ENCODE peak calls at places on chromosomes 3 and 15, in four cellular contexts. A, I, N and Q are unnamed samples.

GRCh38 chr3:184423567-184423966 is 43.7 kb downstream of the CHRD start:
- DNase-seq in A (no peak), I (no peak), N (no peak), Q (no peak)

GRCh38 chr15:31457161-31457560 is 130.5 kb downstream of the KLF13 start:
- DNase-seq in A (no peak), I (no peak), N (no peak), Q (no peak)

GRCh38 chr3:117297070-117297469 is 587.5 kb downstream of the TUSC7 start:
- DNase-seq in A (no peak), I (no peak), N (no peak), Q (no peak)

GRCh38 chr3:130900959-130901358 is 7.1 kb downstream of the ATP2C1 start:
- DNase-seq in A (peak), I (no peak), N (no peak), Q (no peak)

GRCh38 chr3:69354948-69355347 is 30.9 kb downstream of the FRMD4B start:
- DNase-seq in A (no peak), I (no peak), N (no peak), Q (no peak)

GRCh38 chr15:68014219-68014618 is 39.9 kb upstream of the PIAS1 start:
- DNase-seq in A (no peak), I (no peak), N (no peak), Q (no peak)

GRCh38 chr3:126057936-126058335 is 26.0 kb downstream of the SLC41A3 start:
- DNase-seq in A (no peak), I (no peak), N (no peak), Q (no peak)

GRCh38 chr3:541328-541727 is 344.8 kb downstream of the CHL1 start:
- DNase-seq in A (no peak), I (no peak), N (no peak), Q (no peak)

GRCh38 chr3:5607581-5607980 is 420.1 kb downstream of the EDEM1 start:
- DNase-seq in A (no peak), I (no peak), N (no peak), Q (no peak)

GRCh38 chr3:49172616-49173041 is 1.2 kb downstream of the KLHDC8B start:
- DNase-seq in A (no peak), I (no peak), N (no peak), Q (no peak)

GRCh38 chr15:31108836-31109235 is 7.3 kb upstream of the TRPM1 start:
- DNase-seq in A (no peak), I (no peak), N (no peak), Q (no peak)

GRCh38 chr15:69044899-69045298 is 30.4 kb downstream of the NOX5 start:
- DNase-seq in A (no peak), I (no peak), N (no peak), Q (no peak)

GRCh38 chr15:41908681-41909461 is 15.0 kb upstream of the SPTBN5 start:
- DNase-seq in A (no peak), I (no peak), N (no peak), Q (no peak)

GRCh38 chr3:16828815-16829214 is 55.9 kb upstream of the PLCL2 start:
- DNase-seq in A (no peak), I (peak), N (no peak), Q (peak)

GRCh38 chr3:171049831-171050444 is 23.4 kb upstream of the SLC2A2 start:
- DNase-seq in A (peak), I (peak), N (peak), Q (peak)

GRCh38 chr3:188403404-188403803 is 249.4 kb downstream of the LPP start:
- DNase-seq in A (no peak), I (no peak), N (no peak), Q (no peak)

GRCh38 chr3:188402229-188402628 is 248.3 kb downstream of the LPP start:
- DNase-seq in A (no peak), I (no peak), N (no peak), Q (no peak)

GRCh38 chr3:188401244-188401604 is 247.3 kb downstream of the LPP start:
- DNase-seq in A (peak), I (no peak), N (no peak), Q (no peak)

GRCh38 chr3:188397766-188398705 is 244.1 kb downstream of the LPP start:
- DNase-seq in A (no peak), I (no peak), N (no peak), Q (no peak)

GRCh38 chr3:188400494-188401243 is 246.7 kb downstream of the LPP start:
- DNase-seq in A (no peak), I (no peak), N (peak), Q (no peak)
- TF ChIP-seq FOXM1 in A (no peak), I (no peak), N (no peak), Q (no peak)

GRCh38 chr3:172846706-172847105 is 96.2 kb downstream of the ECT2 start:
- DNase-seq in A (no peak), I (peak), N (no peak), Q (no peak)
- TF ChIP-seq FOXK2 in A (no peak), I (no peak), N (no peak), Q (no peak)

GRCh38 chr15:48782911-48783310 is 28.0 kb downstream of the CEP152 start:
- DNase-seq in A (no peak), I (no peak), N (no peak), Q (no peak)
- TF ChIP-seq BHLHE40 in A (no peak), I (no peak), N (no peak), Q (no peak)

DNA sequence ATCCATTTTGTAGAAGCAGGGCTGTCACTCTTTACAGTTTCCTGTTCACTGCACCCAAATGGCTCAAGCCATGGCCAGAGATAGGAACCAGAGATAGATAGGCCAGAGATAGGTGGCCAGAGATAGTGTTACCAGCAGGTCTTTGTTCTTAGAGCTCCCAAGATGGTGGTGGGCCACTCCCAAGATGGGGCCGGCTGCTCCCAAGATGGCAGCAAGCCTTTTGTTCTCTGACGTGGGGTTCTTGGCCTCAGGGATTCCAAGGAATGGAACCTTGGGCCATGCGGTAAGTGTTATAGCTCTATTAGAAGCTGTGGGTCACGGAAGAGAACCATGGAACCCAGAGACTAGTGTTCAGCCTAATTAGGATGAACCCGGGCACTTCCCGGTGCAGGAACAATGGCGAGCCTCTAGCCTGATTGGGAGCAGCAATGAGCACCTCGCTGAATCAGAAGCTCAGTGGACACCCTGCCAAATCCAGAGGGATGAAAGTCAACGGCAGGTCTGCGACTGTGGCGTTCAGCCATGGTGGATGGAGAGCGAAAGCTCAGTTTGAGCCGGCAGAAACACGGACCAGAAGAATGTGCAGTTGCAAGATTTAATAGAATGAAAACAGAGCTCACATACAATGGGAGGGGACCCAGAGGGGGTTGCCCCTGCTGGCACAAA is 45.0 kb upstream of the CD96 start:
- DNase-seq in A (no peak), I (no peak), N (no peak), Q (no peak)
- TF ChIP-seq FOXM1 in A (no peak), I (no peak), N (no peak), Q (no peak)

DNA sequence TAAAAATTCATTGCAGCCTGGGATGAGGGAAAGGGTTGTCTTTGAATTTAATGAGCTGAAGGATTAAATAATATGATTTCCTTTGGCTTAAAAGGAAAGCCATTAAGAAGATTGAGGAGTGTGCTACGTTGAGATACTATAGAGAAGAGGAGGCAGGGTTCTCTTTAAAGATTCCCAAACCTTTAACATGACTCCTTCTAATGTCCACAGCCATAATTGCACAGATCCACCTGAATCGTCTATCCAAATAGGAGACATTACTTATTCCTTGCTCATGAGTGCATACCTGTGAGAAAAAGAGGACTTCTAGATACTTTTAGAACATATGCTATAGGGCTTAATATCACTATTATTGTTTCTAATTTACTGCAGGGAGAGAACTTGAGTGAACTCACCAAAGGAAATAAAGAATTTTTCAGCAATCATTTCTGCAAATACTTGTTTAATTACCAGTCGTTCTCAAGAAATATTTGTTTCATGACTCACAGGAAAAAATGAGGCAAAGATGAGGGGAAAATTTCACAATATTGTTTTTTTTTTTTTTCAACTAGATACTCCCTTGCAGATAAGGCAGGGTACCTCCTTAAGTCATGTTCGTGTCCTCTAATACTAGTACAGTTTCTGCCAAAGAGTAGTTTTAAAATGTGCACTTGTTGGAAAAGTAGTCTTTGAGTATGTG is 8.9 kb upstream of the SUCNR1 start:
- DNase-seq in A (no peak), I (no peak), N (no peak), Q (no peak)
- TF ChIP-seq FOXK2 in A (no peak), I (no peak), N (no peak), Q (no peak)

GRCh38 chr3:9826815-9827574 is 16.8 kb downstream of the RPUSD3 start:
- DNase-seq in A (peak), I (peak), N (no peak), Q (peak)
- TF ChIP-seq BHLHE40 in A (no peak), I (no peak), N (no peak), Q (no peak)